ENCODE peak calls at places on chromosomes 13 and 19, in six cellular contexts. Y, F, U, M, T and W are unnamed samples.

GRCh38 chr19:44993526-44993925 is 7.7 kb upstream of the RELB start:
- DNase-seq in Y (no peak), F (no peak), U (no peak), M (no peak), T (no peak), W (no peak)

GRCh38 chr19:47143322-47144073 is 12.9 kb downstream of the SAE1 start:
- DNase-seq in Y (no peak), F (no peak), U (no peak), M (no peak), T (no peak), W (no peak)

GRCh38 chr13:41019027-41019487 is at the start of gene ELF1:
- DNase-seq in Y (no peak), F (peak; percentile 59), U (peak; percentile 65), M (no peak), T (no peak), W (peak; percentile 36)

GRCh38 chr19:31351212-31352193 is 2.3 kb upstream of the TSHZ3 start:
- DNase-seq in Y (peak; percentile 48), F (no peak), U (peak; percentile 73), M (no peak), T (peak; percentile 74), W (peak; percentile 56)

GRCh38 chr19:17394891-17395415 is 957 bp upstream of the CCDC194 start:
- DNase-seq in Y (peak; percentile 51), F (peak; percentile 58), U (peak; percentile 27), M (no peak), T (peak; percentile 81), W (no peak)

GRCh38 chr19:54850930-54851329 is 687 bp downstream of the KIR3DL2 start:
- DNase-seq in Y (no peak), F (no peak), U (no peak), M (no peak), T (no peak), W (no peak)

GRCh38 chr13:113121928-113122420 is 625 bp upstream of the F10 start:
- DNase-seq in Y (no peak), F (no peak), U (no peak), M (peak; percentile 71), T (peak; percentile 66), W (no peak)

GRCh38 chr13:73133536-73133935 is 74.7 kb downstream of the KLF5 start:
- DNase-seq in Y (no peak), F (peak; percentile 49), U (peak; percentile 8), M (no peak), T (no peak), W (no peak)

GRCh38 chr13:32538234-32538620 is 368 bp downstream of the N4BP2L2 start:
- DNase-seq in Y (peak; percentile 65), F (peak; percentile 63), U (peak; percentile 52), M (peak; percentile 76), T (peak; percentile 45), W (no peak)

GRCh38 chr19:14114439-14114838 is 3.1 kb downstream of the PRKACA start:
- DNase-seq in Y (no peak), F (no peak), U (no peak), M (no peak), T (no peak), W (no peak)

GRCh38 chr19:14112051-14112808 is 5.3 kb downstream of the PRKACA start:
- DNase-seq in Y (no peak), F (no peak), U (no peak), M (no peak), T (no peak), W (no peak)

GRCh38 chr19:14114854-14115253 is 2.7 kb downstream of the PRKACA start:
- DNase-seq in Y (peak; percentile 44), F (peak; percentile 60), U (no peak), M (no peak), T (peak; percentile 60), W (no peak)

GRCh38 chr19:14112809-14113385 is 4.7 kb downstream of the PRKACA start:
- DNase-seq in Y (no peak), F (no peak), U (no peak), M (no peak), T (no peak), W (no peak)

GRCh38 chr19:14113762-14114414 is 3.7 kb downstream of the PRKACA start:
- DNase-seq in Y (no peak), F (no peak), U (no peak), M (no peak), T (no peak), W (no peak)
- TF ChIP-seq CTCF in Y (peak; percentile 35), F (no peak), U (no peak), M (no peak), T (peak; percentile 40), W (no peak)

GRCh38 chr19:43664008-43664407 is 6.0 kb downstream of the PLAUR start:
- DNase-seq in Y (no peak), F (no peak), U (no peak), M (no peak), T (no peak), W (no peak)

GRCh38 chr19:43673702-43674629 is 4.0 kb upstream of the PLAUR start:
- DNase-seq in Y (no peak), F (no peak), U (no peak), M (no peak), T (no peak), W (no peak)

GRCh38 chr19:43667524-43668405 is 2.2 kb downstream of the PLAUR start:
- DNase-seq in Y (no peak), F (no peak), U (no peak), M (peak; percentile 77), T (no peak), W (peak; percentile 37)

GRCh38 chr19:43672061-43672679 is 2.2 kb upstream of the PLAUR start:
- DNase-seq in Y (no peak), F (no peak), U (no peak), M (no peak), T (no peak), W (no peak)

GRCh38 chr19:43668406-43669158 is 1.4 kb downstream of the PLAUR start:
- DNase-seq in Y (peak; percentile 99), F (peak; percentile 98), U (peak; percentile 100), M (peak; percentile 99), T (peak; percentile 97), W (peak; percentile 99)
- H3K27ac ChIP-seq in Y (no peak overlapping the region), F (peak overlapping the region; percentile 97), U (peak overlapping the region; percentile 94), M (peak overlapping the region; percentile 85), T (peak overlapping the region; percentile 40), W (peak overlapping the region; percentile 95)

DNA sequence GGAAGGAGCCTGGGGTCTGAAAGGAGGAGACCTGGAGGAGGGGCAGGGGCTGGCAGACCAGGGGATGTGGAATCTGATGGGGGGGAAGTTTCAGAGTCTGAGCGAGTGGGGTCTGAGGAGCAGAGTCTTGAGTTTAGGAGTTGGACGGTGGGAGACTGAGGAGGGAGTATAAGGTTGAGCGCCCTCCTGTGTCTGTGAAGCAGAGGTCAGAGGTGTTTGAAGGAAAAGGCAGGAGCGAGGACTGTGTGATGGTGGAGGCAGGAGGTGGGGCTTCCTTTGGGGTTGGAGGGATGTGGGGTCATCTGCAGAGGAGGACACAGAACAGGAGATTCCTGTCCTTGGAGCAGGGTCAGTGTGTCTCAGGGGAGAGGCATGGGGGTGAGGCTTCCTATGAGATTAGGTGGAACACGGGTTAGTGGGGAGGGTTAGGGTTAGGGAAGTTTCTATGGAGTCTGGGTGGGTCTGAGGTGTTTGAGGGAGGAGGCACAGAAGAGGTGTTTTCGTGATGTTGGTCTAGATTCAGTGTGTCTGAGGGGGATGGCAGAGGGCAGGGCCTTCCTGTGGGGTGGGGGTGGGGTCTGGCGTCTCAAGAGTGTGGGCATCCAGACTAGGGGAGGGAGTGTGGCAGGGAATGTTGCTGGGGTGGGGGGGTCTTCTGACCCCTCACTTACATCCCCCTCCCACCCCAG is 8.3 kb downstream of the RYR1 start:
- DNase-seq in Y (peak; percentile 49), F (no peak), U (no peak), M (no peak), T (no peak), W (no peak)
- TF ChIP-seq CTCF in Y (peak; percentile 17), F (no peak), U (no peak), M (no peak), T (peak; percentile 8), W (no peak)

GRCh38 chr19:10424011-10424637 is 3.8 kb downstream of the PDE4A start:
- DNase-seq in Y (peak; percentile 84), F (peak; percentile 87), U (peak; percentile 61), M (peak; percentile 88), T (peak; percentile 97), W (peak; percentile 58)
- H3K27ac ChIP-seq in Y (no peak overlapping the region), F (peak overlapping the region; percentile 49), U (no peak overlapping the region), M (no peak overlapping the region), T (no peak overlapping the region), W (no peak overlapping the region)

DNA sequence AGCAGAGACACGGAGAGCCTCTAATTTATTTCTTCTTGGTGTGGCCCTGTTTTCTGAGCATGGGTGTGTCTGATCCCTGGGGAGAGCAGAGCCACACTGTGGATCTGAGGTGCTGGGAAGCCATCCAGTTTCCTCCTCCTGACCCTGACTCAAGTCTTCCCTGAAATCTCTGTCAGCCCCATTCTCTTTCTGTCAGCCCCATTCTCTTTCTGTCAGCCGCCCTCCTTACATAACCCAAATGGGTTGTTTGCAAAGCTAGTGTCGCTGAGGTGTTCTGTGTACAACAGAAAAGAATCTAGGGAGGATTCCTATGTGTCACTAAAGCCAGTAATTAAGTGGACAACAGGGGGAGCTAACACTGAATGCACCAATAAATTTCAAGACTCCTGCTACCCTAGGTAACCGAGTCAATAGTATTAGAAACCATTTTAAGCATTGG is 50.2 kb downstream of the LRCH1 start:
- DNase-seq in Y (no peak), F (no peak), U (no peak), M (no peak), T (no peak), W (no peak)
- TF ChIP-seq CTCF in Y (peak; percentile 54), F (no peak), U (peak; percentile 11), M (no peak), T (peak; percentile 47), W (no peak)

DNA sequence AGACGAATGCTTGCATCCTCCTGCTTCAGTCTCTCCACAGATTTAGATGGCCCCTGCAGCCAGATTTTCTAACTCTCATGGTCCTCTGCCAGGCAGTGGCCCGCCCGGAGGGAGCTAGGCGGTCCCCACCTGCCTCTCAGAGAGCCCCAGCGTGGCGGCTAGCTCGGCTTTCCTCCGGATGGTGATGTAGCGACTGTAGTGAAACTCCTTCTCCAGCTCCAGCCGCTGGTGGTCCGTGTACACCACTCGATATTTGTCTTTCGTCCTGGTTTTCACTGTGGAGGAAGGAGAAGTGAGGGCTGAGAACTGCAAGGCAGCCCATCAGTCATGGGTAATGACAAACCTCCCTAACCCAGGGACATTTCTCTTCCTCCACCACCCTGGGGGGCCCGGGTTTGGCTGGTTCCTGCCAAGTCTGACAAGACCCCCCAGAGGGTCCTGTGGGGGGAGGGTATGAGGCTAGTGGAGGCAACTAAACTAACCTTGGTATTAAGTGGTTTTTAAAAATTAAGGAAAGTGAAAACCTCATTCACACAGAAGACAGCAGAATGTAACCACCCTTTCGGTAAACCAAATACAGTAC is 4.3 kb downstream of the CDX2 start:
- DNase-seq in Y (no peak), F (no peak), U (no peak), M (no peak), T (peak; percentile 15), W (no peak)
- H3K27ac ChIP-seq in Y (no peak overlapping the region), F (no peak overlapping the region), U (no peak overlapping the region), M (no peak overlapping the region), T (no peak overlapping the region), W (no peak overlapping the region)

DNA sequence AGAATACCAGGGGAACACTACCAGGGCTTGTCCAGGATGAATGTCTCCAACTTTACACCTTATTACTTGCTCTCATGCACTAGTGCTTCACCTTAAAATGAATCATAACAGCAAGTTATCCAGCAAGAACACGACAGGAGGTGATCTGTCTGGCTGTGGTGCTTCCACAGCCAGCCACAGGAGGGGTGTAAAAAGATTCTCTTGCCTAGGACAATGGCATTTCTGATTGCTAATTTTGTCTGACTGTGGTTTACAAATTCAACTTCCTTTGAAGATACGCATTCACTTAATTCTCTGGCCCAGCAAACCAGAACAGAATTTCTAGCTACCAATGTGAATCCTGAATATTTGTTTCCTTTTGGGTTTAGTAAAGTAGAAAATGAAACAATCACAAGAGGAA is 23.1 kb upstream of the COG3 start:
- DNase-seq in Y (no peak), F (no peak), U (peak; percentile 15), M (no peak), T (no peak), W (no peak)
- TF ChIP-seq CTCF in Y (peak; percentile 12), F (no peak), U (no peak), M (no peak), T (peak; percentile 41), W (no peak)

GRCh38 chr19:50460161-50460765 is 16.0 kb upstream of the EMC10 start:
- DNase-seq in Y (no peak), F (no peak), U (peak; percentile 34), M (no peak), T (no peak), W (no peak)
- H3K27ac ChIP-seq in Y (no peak overlapping the region), F (no peak overlapping the region), U (no peak overlapping the region), M (no peak overlapping the region), T (no peak overlapping the region), W (no peak overlapping the region)